ENCODE peak calls at places on chromosomes 16 and 17, in ten cellular contexts. One of them, this sample, is unnamed.

GRCh38 chr17:17855976-17856375 is 19.2 kb upstream of the SREBF1 start:
- DNase-seq in PC-3: no peak
- DNase-seq in left ventricle myocardium inferior: no peak
- DNase-seq in OCI-LY7: no peak
- DNase-seq in H1: no peak
- DNase-seq in stomach: no peak
- DNase-seq in psoas muscle: no peak
- DNase-seq in mammary epithelial cell: no peak
- DNase-seq in Peyer's patch: no peak
- DNase-seq in neuronal stem cell: no peak
- DNase-seq in this sample: no peak

GRCh38 chr16:29710227-29711219 is 31.5 kb downstream of the QPRT start:
- DNase-seq in PC-3: peak; percentile 68
- DNase-seq in left ventricle myocardium inferior: no peak
- DNase-seq in OCI-LY7: peak; percentile 83
- DNase-seq in H1: no peak
- DNase-seq in stomach: no peak
- DNase-seq in psoas muscle: no peak
- DNase-seq in mammary epithelial cell: peak; percentile 71
- DNase-seq in Peyer's patch: peak; percentile 60
- DNase-seq in neuronal stem cell: no peak
- DNase-seq in this sample: no peak

GRCh38 chr17:52648995-52649394 is 490.5 kb upstream of the CA10 start:
- DNase-seq in PC-3: no peak
- DNase-seq in left ventricle myocardium inferior: no peak
- DNase-seq in OCI-LY7: no peak
- DNase-seq in H1: no peak
- DNase-seq in stomach: no peak
- DNase-seq in psoas muscle: no peak
- DNase-seq in mammary epithelial cell: no peak
- DNase-seq in Peyer's patch: no peak
- DNase-seq in neuronal stem cell: no peak
- DNase-seq in this sample: no peak

GRCh38 chr17:39011907-39012468 is 44.8 kb upstream of the FBXO47 start:
- DNase-seq in PC-3: no peak
- DNase-seq in left ventricle myocardium inferior: no peak
- DNase-seq in OCI-LY7: no peak
- DNase-seq in H1: peak; percentile 29
- DNase-seq in stomach: no peak
- DNase-seq in psoas muscle: no peak
- DNase-seq in mammary epithelial cell: no peak
- DNase-seq in Peyer's patch: no peak
- DNase-seq in neuronal stem cell: peak; percentile 27
- DNase-seq in this sample: no peak

GRCh38 chr17:13925579-13925978 is 143.7 kb upstream of the COX10 start:
- DNase-seq in PC-3: peak; percentile 53
- DNase-seq in left ventricle myocardium inferior: no peak
- DNase-seq in OCI-LY7: no peak
- DNase-seq in H1: no peak
- DNase-seq in stomach: no peak
- DNase-seq in psoas muscle: no peak
- DNase-seq in mammary epithelial cell: no peak
- DNase-seq in Peyer's patch: no peak
- DNase-seq in neuronal stem cell: no peak
- DNase-seq in this sample: no peak

GRCh38 chr17:57948555-57949420 is 6.4 kb downstream of the CUEDC1 start:
- DNase-seq in PC-3: peak; percentile 99
- DNase-seq in left ventricle myocardium inferior: no peak
- DNase-seq in OCI-LY7: no peak
- DNase-seq in H1: no peak
- DNase-seq in stomach: no peak
- DNase-seq in psoas muscle: peak; percentile 70
- DNase-seq in mammary epithelial cell: peak; percentile 99
- DNase-seq in Peyer's patch: no peak
- DNase-seq in neuronal stem cell: no peak
- DNase-seq in this sample: peak; percentile 85

GRCh38 chr17:1005361-1005946 is 8.5 kb downstream of the TIMM22 start:
- DNase-seq in PC-3: no peak
- DNase-seq in left ventricle myocardium inferior: peak; percentile 74
- DNase-seq in OCI-LY7: no peak
- DNase-seq in H1: no peak
- DNase-seq in stomach: peak; percentile 85
- DNase-seq in psoas muscle: peak; percentile 84
- DNase-seq in mammary epithelial cell: no peak
- DNase-seq in Peyer's patch: no peak
- DNase-seq in neuronal stem cell: no peak
- DNase-seq in this sample: no peak

GRCh38 chr16:49048557-49048956 is 233.1 kb downstream of the CBLN1 start:
- DNase-seq in PC-3: peak; percentile 64
- DNase-seq in left ventricle myocardium inferior: no peak
- DNase-seq in OCI-LY7: no peak
- DNase-seq in H1: no peak
- DNase-seq in stomach: no peak
- DNase-seq in psoas muscle: no peak
- DNase-seq in mammary epithelial cell: peak; percentile 3
- DNase-seq in Peyer's patch: no peak
- DNase-seq in neuronal stem cell: no peak
- DNase-seq in this sample: no peak

GRCh38 chr16:85550422-85551318 is 62.5 kb upstream of the GSE1 start:
- DNase-seq in PC-3: no peak
- DNase-seq in left ventricle myocardium inferior: no peak
- DNase-seq in OCI-LY7: no peak
- DNase-seq in H1: no peak
- DNase-seq in stomach: no peak
- DNase-seq in psoas muscle: no peak
- DNase-seq in mammary epithelial cell: no peak
- DNase-seq in Peyer's patch: no peak
- DNase-seq in neuronal stem cell: no peak
- DNase-seq in this sample: no peak

GRCh38 chr17:73600103-73600871 is 44.0 kb downstream of the SDK2 start:
- DNase-seq in PC-3: no peak
- DNase-seq in left ventricle myocardium inferior: no peak
- DNase-seq in OCI-LY7: no peak
- DNase-seq in H1: no peak
- DNase-seq in stomach: no peak
- DNase-seq in psoas muscle: no peak
- DNase-seq in mammary epithelial cell: no peak
- DNase-seq in Peyer's patch: no peak
- DNase-seq in neuronal stem cell: no peak
- DNase-seq in this sample: no peak

GRCh38 chr17:73599599-73599998 is 44.6 kb downstream of the SDK2 start:
- DNase-seq in PC-3: no peak
- DNase-seq in left ventricle myocardium inferior: no peak
- DNase-seq in OCI-LY7: no peak
- DNase-seq in H1: no peak
- DNase-seq in stomach: no peak
- DNase-seq in psoas muscle: no peak
- DNase-seq in mammary epithelial cell: no peak
- DNase-seq in Peyer's patch: no peak
- DNase-seq in neuronal stem cell: no peak
- DNase-seq in this sample: no peak

GRCh38 chr17:73595931-73596330 is 48.3 kb downstream of the SDK2 start:
- DNase-seq in PC-3: no peak
- DNase-seq in left ventricle myocardium inferior: no peak
- DNase-seq in OCI-LY7: no peak
- DNase-seq in H1: no peak
- DNase-seq in stomach: no peak
- DNase-seq in psoas muscle: no peak
- DNase-seq in mammary epithelial cell: no peak
- DNase-seq in Peyer's patch: no peak
- DNase-seq in neuronal stem cell: no peak
- DNase-seq in this sample: no peak

GRCh38 chr17:73595068-73595865 is 49.0 kb downstream of the SDK2 start:
- DNase-seq in PC-3: no peak
- DNase-seq in left ventricle myocardium inferior: peak; percentile 74
- DNase-seq in OCI-LY7: peak; percentile 55
- DNase-seq in H1: no peak
- DNase-seq in stomach: peak; percentile 31
- DNase-seq in psoas muscle: no peak
- DNase-seq in mammary epithelial cell: peak; percentile 51
- DNase-seq in Peyer's patch: peak; percentile 62
- DNase-seq in neuronal stem cell: no peak
- DNase-seq in this sample: no peak

DNA sequence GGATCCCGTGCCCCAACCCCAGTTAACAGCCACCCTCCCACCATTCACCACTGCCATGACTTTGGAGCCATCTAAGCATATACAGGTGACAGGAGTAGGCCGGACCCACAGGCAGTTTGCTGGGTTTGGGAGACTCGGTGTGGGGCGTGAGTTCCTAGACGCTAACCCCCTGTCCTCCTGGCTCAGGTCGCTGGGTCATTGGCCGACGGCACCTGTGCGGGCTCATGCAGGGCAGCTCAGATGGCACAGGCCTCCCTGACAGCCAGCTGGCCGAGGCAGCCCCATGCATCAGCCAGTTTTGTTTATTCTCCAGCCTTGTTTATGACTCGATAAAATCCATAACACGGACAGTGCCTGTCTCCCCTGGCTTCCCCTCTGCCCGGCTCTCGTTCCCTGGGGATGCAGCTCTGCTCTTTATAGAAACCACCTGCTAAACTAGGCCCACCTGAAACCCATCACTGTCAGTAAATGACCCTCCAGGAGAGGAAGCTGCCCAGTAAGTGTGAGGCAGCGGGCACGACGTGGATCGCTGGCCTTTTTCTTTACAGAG is 46.0 kb downstream of the SDK2 start:
- DNase-seq in PC-3: no peak
- DNase-seq in left ventricle myocardium inferior: no peak
- DNase-seq in OCI-LY7: no peak
- DNase-seq in H1: no peak
- DNase-seq in stomach: no peak
- DNase-seq in psoas muscle: no peak
- DNase-seq in mammary epithelial cell: no peak
- DNase-seq in Peyer's patch: no peak
- DNase-seq in neuronal stem cell: no peak
- DNase-seq in this sample: no peak
- H3K4me1 ChIP-seq in PC-3: no peaks in the 10 kb centered on the region
- H3K4me1 ChIP-seq in left ventricle myocardium inferior: no peaks in the 10 kb centered on the region
- H3K4me1 ChIP-seq in OCI-LY7: peaks cover 42% of the 10 kb centered on the region
- H3K4me1 ChIP-seq in H1: peaks cover 2% of the 10 kb centered on the region
- H3K4me1 ChIP-seq in stomach: peaks cover under 1% of the 10 kb centered on the region
- H3K4me1 ChIP-seq in psoas muscle: no peaks in the 10 kb centered on the region
- H3K4me1 ChIP-seq in mammary epithelial cell: peaks cover 14% of the 10 kb centered on the region
- H3K4me1 ChIP-seq in Peyer's patch: peaks cover 20% of the 10 kb centered on the region
- H3K4me1 ChIP-seq in neuronal stem cell: peaks cover 13% of the 10 kb centered on the region
- H3K4me1 ChIP-seq in this sample: no peaks in the 10 kb centered on the region

GRCh38 chr16:853306-853705 is 52.8 kb upstream of the GNG13 start:
- DNase-seq in PC-3: no peak
- DNase-seq in left ventricle myocardium inferior: no peak
- DNase-seq in OCI-LY7: no peak
- DNase-seq in H1: no peak
- DNase-seq in stomach: no peak
- DNase-seq in psoas muscle: no peak
- DNase-seq in mammary epithelial cell: no peak
- DNase-seq in Peyer's patch: no peak
- DNase-seq in neuronal stem cell: no peak
- DNase-seq in this sample: no peak
- H3K9me3 ChIP-seq in PC-3: no peaks in the 10 kb centered on the region
- H3K9me3 ChIP-seq in left ventricle myocardium inferior: no peaks in the 10 kb centered on the region
- H3K9me3 ChIP-seq in OCI-LY7: no peaks in the 10 kb centered on the region
- H3K9me3 ChIP-seq in H1: peaks cover 56% of the 10 kb centered on the region
- H3K9me3 ChIP-seq in stomach: no peaks in the 10 kb centered on the region
- H3K9me3 ChIP-seq in psoas muscle: no peaks in the 10 kb centered on the region
- H3K9me3 ChIP-seq in mammary epithelial cell: peaks cover 46% of the 10 kb centered on the region
- H3K9me3 ChIP-seq in Peyer's patch: no peaks in the 10 kb centered on the region
- H3K9me3 ChIP-seq in neuronal stem cell: peaks cover 51% of the 10 kb centered on the region
- H3K9me3 ChIP-seq in this sample: no peaks in the 10 kb centered on the region

GRCh38 chr16:68287276-68288251 is 23.2 kb downstream of the SLC7A6OS start:
- DNase-seq in PC-3: peak; percentile 76
- DNase-seq in left ventricle myocardium inferior: peak; percentile 80
- DNase-seq in OCI-LY7: no peak
- DNase-seq in H1: no peak
- DNase-seq in stomach: no peak
- DNase-seq in psoas muscle: peak; percentile 96
- DNase-seq in mammary epithelial cell: peak; percentile 80
- DNase-seq in Peyer's patch: peak; percentile 62
- DNase-seq in neuronal stem cell: no peak
- DNase-seq in this sample: peak; percentile 96
- H3K27ac ChIP-seq in PC-3: peak overlapping the region; percentile 49
- H3K27ac ChIP-seq in left ventricle myocardium inferior: peak overlapping the region; percentile 87
- H3K27ac ChIP-seq in OCI-LY7: peak overlapping the region; percentile 97
- H3K27ac ChIP-seq in H1: no peak overlapping the region
- H3K27ac ChIP-seq in stomach: peak overlapping the region; percentile 18
- H3K27ac ChIP-seq in psoas muscle: peak overlapping the region; percentile 91
- H3K27ac ChIP-seq in mammary epithelial cell: no peak overlapping the region
- H3K27ac ChIP-seq in Peyer's patch: peak overlapping the region; percentile 79
- H3K27ac ChIP-seq in neuronal stem cell: no peak overlapping the region
- H3K27ac ChIP-seq in this sample: peak overlapping the region; percentile 99

GRCh38 chr17:77571562-77571981 is 386.9 kb upstream of the TNRC6C start:
- DNase-seq in PC-3: no peak
- DNase-seq in left ventricle myocardium inferior: no peak
- DNase-seq in OCI-LY7: no peak
- DNase-seq in H1: no peak
- DNase-seq in stomach: peak; percentile 32
- DNase-seq in psoas muscle: no peak
- DNase-seq in mammary epithelial cell: no peak
- DNase-seq in Peyer's patch: peak; percentile 43
- DNase-seq in neuronal stem cell: no peak
- DNase-seq in this sample: no peak

GRCh38 chr17:77569846-77570564 is 388.5 kb upstream of the TNRC6C start:
- DNase-seq in PC-3: no peak
- DNase-seq in left ventricle myocardium inferior: no peak
- DNase-seq in OCI-LY7: no peak
- DNase-seq in H1: no peak
- DNase-seq in stomach: no peak
- DNase-seq in psoas muscle: no peak
- DNase-seq in mammary epithelial cell: no peak
- DNase-seq in Peyer's patch: peak; percentile 27
- DNase-seq in neuronal stem cell: no peak
- DNase-seq in this sample: no peak

GRCh38 chr17:77572065-77572601 is 386.4 kb upstream of the TNRC6C start:
- DNase-seq in PC-3: no peak
- DNase-seq in left ventricle myocardium inferior: no peak
- DNase-seq in OCI-LY7: no peak
- DNase-seq in H1: no peak
- DNase-seq in stomach: no peak
- DNase-seq in psoas muscle: no peak
- DNase-seq in mammary epithelial cell: no peak
- DNase-seq in Peyer's patch: peak; percentile 37
- DNase-seq in neuronal stem cell: no peak
- DNase-seq in this sample: no peak

GRCh38 chr17:77570565-77570898 is 388.0 kb upstream of the TNRC6C start:
- DNase-seq in PC-3: no peak
- DNase-seq in left ventricle myocardium inferior: no peak
- DNase-seq in OCI-LY7: no peak
- DNase-seq in H1: no peak
- DNase-seq in stomach: no peak
- DNase-seq in psoas muscle: no peak
- DNase-seq in mammary epithelial cell: no peak
- DNase-seq in Peyer's patch: no peak
- DNase-seq in neuronal stem cell: no peak
- DNase-seq in this sample: no peak

DNA sequence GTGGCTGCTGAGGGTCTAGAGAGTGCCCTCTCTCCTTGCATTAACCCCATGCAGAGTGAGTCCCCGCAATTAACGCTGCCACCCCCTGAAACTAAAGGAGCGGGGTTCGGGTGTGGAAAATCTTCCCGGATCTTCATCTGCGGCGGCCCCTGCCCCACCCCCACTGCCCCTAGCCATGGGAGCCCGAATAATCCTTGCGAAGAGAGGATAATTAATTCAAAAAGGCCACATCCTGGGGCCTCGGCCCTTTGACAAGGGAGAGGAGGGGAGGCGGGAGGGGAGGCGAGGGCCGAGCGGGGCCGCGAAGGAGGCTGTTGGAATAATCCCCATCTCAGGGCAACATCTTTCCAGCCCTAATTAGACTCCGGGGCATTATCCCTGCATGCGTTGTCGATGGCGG is 387.4 kb upstream of the TNRC6C start:
- DNase-seq in PC-3: no peak
- DNase-seq in left ventricle myocardium inferior: no peak
- DNase-seq in OCI-LY7: no peak
- DNase-seq in H1: no peak
- DNase-seq in stomach: no peak
- DNase-seq in psoas muscle: no peak
- DNase-seq in mammary epithelial cell: no peak
- DNase-seq in Peyer's patch: peak; percentile 36
- DNase-seq in neuronal stem cell: peak; percentile 56
- DNase-seq in this sample: no peak
- H3K4me1 ChIP-seq in PC-3: no peaks in the 10 kb centered on the region
- H3K4me1 ChIP-seq in left ventricle myocardium inferior: peaks cover 18% of the 10 kb centered on the region
- H3K4me1 ChIP-seq in OCI-LY7: no peaks in the 10 kb centered on the region
- H3K4me1 ChIP-seq in H1: peaks cover 4% of the 10 kb centered on the region
- H3K4me1 ChIP-seq in stomach: peaks cover 15% of the 10 kb centered on the region
- H3K4me1 ChIP-seq in psoas muscle: peaks cover 10% of the 10 kb centered on the region
- H3K4me1 ChIP-seq in mammary epithelial cell: no peaks in the 10 kb centered on the region
- H3K4me1 ChIP-seq in Peyer's patch: peaks cover 6% of the 10 kb centered on the region
- H3K4me1 ChIP-seq in neuronal stem cell: peaks cover 24% of the 10 kb centered on the region
- H3K4me1 ChIP-seq in this sample: peaks cover 13% of the 10 kb centered on the region

This sample was measured in gastrocnemius medialis.